ENCODE peak calls at places on chromosomes 2 and 18, in five cellular contexts. K is mesendoderm, X is H9, S is neuronal stem cell, L is IMR-90. V is an unnamed sample.

GRCh38 chr2:14804912-14805311 is 172.4 kb downstream of the LRATD1 start:
- DNase-seq in X (no peak), L (no peak), S (no peak), K (no peak), V (no peak)

GRCh38 chr2:98601532-98602132 is 6.7 kb downstream of the COA5 start:
- DNase-seq in X (peak), S (no peak), L (peak), K (peak), V (peak)

GRCh38 chr2:140808816-140809215 is 1322.0 kb downstream of the LRP1B start:
- DNase-seq in S (no peak), X (no peak), K (peak), L (no peak), V (no peak)

GRCh38 chr2:176471949-176472348 is 202.7 kb downstream of the MTX2 start:
- DNase-seq in X (no peak), L (no peak), K (no peak), S (no peak), V (no peak)

GRCh38 chr2:9083287-9083686 is 79.8 kb upstream of the MBOAT2 start:
- DNase-seq in X (no peak), L (no peak), S (no peak), K (no peak), V (no peak)

GRCh38 chr2:172101707-172102158 is 967 bp downstream of the DLX2 start:
- DNase-seq in X (no peak), S (no peak), L (no peak), K (peak), V (no peak)

GRCh38 chr2:27123302-27124150 is at the start of gene ABHD1:
- DNase-seq in X (peak), K (no peak), L (no peak), S (no peak), V (peak)

GRCh38 chr2:236874866-236875481 is 210.7 kb upstream of the COPS8 start:
- DNase-seq in K (no peak), S (no peak), L (no peak), X (no peak), V (peak)

GRCh38 chr2:109690822-109691541 is 76.8 kb downstream of the SOWAHC start:
- DNase-seq in L (peak), K (no peak), S (no peak), X (no peak), V (peak)
- H3K4me2 ChIP-seq in L (no peak), K (no peak), S (no peak), X (no peak), V (peak)

GRCh38 chr2:47503481-47504070 is 100.6 kb downstream of the MSH2 start:
- DNase-seq in K (no peak), L (no peak), S (no peak), X (no peak), V (no peak)

GRCh38 chr2:47506436-47506835 is 103.5 kb downstream of the MSH2 start:
- DNase-seq in S (no peak), L (no peak), X (no peak), K (no peak), V (no peak)

GRCh38 chr2:47504174-47504810 is 101.3 kb downstream of the MSH2 start:
- DNase-seq in L (no peak), K (no peak), S (no peak), X (no peak), V (no peak)

GRCh38 chr2:47508641-47509040 is 105.7 kb downstream of the MSH2 start:
- DNase-seq in L (no peak), S (no peak), X (no peak), K (no peak), V (no peak)

GRCh38 chr2:47506024-47506423 is 103.1 kb downstream of the MSH2 start:
- DNase-seq in S (no peak), X (no peak), L (no peak), K (no peak), V (no peak)
- H2AK5ac ChIP-seq in S (no peak), X (no peak), L (no peak), K (no peak), V (no peak)

GRCh38 chr2:96319396-96319795 is 5.7 kb upstream of the ITPRIPL1 start:
- DNase-seq in X (no peak), S (no peak), K (no peak), L (no peak), V (no peak)
- H3K4me2 ChIP-seq in X (no peak), S (no peak), K (no peak), L (no peak), V (no peak)

DNA sequence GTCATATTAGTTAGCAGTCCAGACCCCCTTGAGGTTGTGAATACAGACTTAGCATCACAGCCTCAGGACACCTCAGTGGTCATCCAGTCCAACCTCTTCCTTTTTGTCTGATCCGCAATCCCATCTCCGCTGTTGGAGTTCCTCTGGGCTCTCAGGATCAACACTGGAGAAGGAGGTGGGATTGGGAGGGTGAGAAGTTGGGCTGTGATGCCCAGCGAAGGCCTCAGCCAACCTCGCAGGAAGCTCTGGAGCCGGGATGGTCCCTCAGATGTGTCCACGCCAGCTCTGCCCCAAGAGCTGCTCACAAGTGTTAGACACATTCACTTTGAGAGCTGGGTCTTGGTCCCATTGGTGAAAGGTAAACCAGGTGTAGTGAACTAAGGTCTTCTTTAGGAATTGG is 74.9 kb upstream of the AFF3 start:
- DNase-seq in L (no peak), K (no peak), X (no peak), S (no peak), V (no peak)
- H2AK5ac ChIP-seq in L (no peak), K (no peak), X (no peak), S (no peak), V (no peak)

GRCh38 chr2:21467910-21468309 is 344.1 kb downstream of the TDRD15 start:
- DNase-seq in K (peak), X (no peak), L (peak), S (no peak), V (no peak)

GRCh38 chr2:21467280-21467818 is 343.6 kb downstream of the TDRD15 start:
- DNase-seq in L (no peak), X (no peak), K (no peak), S (no peak), V (no peak)

GRCh38 chr2:21469564-21469963 is 345.8 kb downstream of the TDRD15 start:
- DNase-seq in K (no peak), L (no peak), S (no peak), X (no peak), V (no peak)

GRCh38 chr2:21469158-21469557 is 345.4 kb downstream of the TDRD15 start:
- DNase-seq in X (no peak), K (no peak), L (no peak), S (no peak), V (no peak)

DNA sequence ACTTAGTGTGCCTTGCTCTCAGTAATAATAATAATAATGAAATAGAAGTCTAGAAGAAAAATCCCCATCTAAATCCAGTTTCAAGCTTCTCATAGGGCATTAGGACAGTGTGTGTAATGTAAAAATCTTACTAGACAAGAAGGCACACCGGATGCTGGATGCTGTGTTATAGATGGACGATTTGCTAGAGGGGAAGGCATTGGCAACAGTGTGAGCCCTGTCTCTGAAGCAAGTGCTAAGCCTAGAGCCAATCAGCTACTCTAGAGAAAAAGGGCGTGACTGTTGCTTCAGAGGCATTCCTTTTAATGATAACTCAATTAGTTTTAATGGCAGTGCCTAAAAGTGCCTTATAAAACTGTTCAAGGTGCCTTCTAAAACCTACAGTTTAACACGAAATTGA is 344.8 kb downstream of the TDRD15 start:
- DNase-seq in K (no peak), L (no peak), S (no peak), X (no peak), V (no peak)
- H3K4me2 ChIP-seq in K (no peak), L (no peak), S (no peak), X (no peak), V (no peak)

GRCh38 chr18:24214144-24214543 is 75.3 kb downstream of the CABYR start:
- DNase-seq in S (no peak), X (no peak), L (no peak), K (peak), V (no peak)
- H2AK5ac ChIP-seq in S (no peak), X (no peak), L (peak), K (no peak), V (no peak)

V was measured in trophoblast cell.